ENCODE peak calls at places on chromosomes 3 and 15, in five cellular contexts. One of them, this sample, is unnamed.

GRCh38 chr3:178263236-178263916 is 272.9 kb upstream of the KCNMB2 start:
- DNase-seq in kidney: no peak
- DNase-seq in left colon: no peak
- DNase-seq in amniotic stem cell: no peak
- DNase-seq in epithelial cell of esophagus: no peak
- DNase-seq in this sample: no peak

GRCh38 chr3:46112984-46113383 is 85.7 kb upstream of the XCR1 start:
- DNase-seq in kidney: no peak
- DNase-seq in left colon: no peak
- DNase-seq in amniotic stem cell: no peak
- DNase-seq in epithelial cell of esophagus: peak
- DNase-seq in this sample: no peak

GRCh38 chr3:25904248-25904647 is 114.4 kb downstream of the OXSM start:
- DNase-seq in kidney: no peak
- DNase-seq in left colon: no peak
- DNase-seq in amniotic stem cell: no peak
- DNase-seq in epithelial cell of esophagus: peak
- DNase-seq in this sample: no peak

GRCh38 chr3:9420850-9421549 is 23.6 kb downstream of the SETD5 start:
- DNase-seq in kidney: no peak
- DNase-seq in left colon: no peak
- DNase-seq in amniotic stem cell: no peak
- DNase-seq in epithelial cell of esophagus: peak
- DNase-seq in this sample: no peak

GRCh38 chr3:39038165-39038564 is 13.6 kb downstream of the SCN11A start:
- DNase-seq in kidney: no peak
- DNase-seq in left colon: no peak
- DNase-seq in amniotic stem cell: no peak
- DNase-seq in epithelial cell of esophagus: peak
- DNase-seq in this sample: no peak

GRCh38 chr3:18354706-18355105 is 70.4 kb downstream of the SATB1 start:
- DNase-seq in kidney: no peak
- DNase-seq in left colon: no peak
- DNase-seq in amniotic stem cell: no peak
- DNase-seq in epithelial cell of esophagus: no peak
- DNase-seq in this sample: no peak

GRCh38 chr3:52495777-52496602 is 852 bp downstream of the STAB1 start:
- DNase-seq in kidney: no peak
- DNase-seq in left colon: no peak
- DNase-seq in amniotic stem cell: no peak
- DNase-seq in epithelial cell of esophagus: peak
- DNase-seq in this sample: no peak

GRCh38 chr3:29642393-29643033 is 361.6 kb downstream of the RBMS3 start:
- DNase-seq in kidney: no peak
- DNase-seq in left colon: peak
- DNase-seq in amniotic stem cell: peak
- DNase-seq in epithelial cell of esophagus: peak
- DNase-seq in this sample: no peak

GRCh38 chr3:55658297-55659022 is 171.4 kb upstream of the WNT5A start:
- DNase-seq in kidney: no peak
- DNase-seq in left colon: no peak
- DNase-seq in amniotic stem cell: no peak
- DNase-seq in epithelial cell of esophagus: peak
- DNase-seq in this sample: no peak

GRCh38 chr3:138914870-138915502 is 32.0 kb downstream of the FOXL2 start:
- DNase-seq in kidney: no peak
- DNase-seq in left colon: no peak
- DNase-seq in amniotic stem cell: peak
- DNase-seq in epithelial cell of esophagus: peak
- DNase-seq in this sample: peak

GRCh38 chr3:190644766-190645165 is 130.9 kb downstream of the IL1RAP start:
- DNase-seq in kidney: no peak
- DNase-seq in left colon: no peak
- DNase-seq in amniotic stem cell: no peak
- DNase-seq in epithelial cell of esophagus: peak
- DNase-seq in this sample: no peak

GRCh38 chr15:82643992-82644391 is 3.2 kb downstream of the CPEB1 start:
- DNase-seq in kidney: no peak
- DNase-seq in left colon: no peak
- DNase-seq in amniotic stem cell: no peak
- DNase-seq in epithelial cell of esophagus: no peak
- DNase-seq in this sample: no peak

GRCh38 chr15:38212759-38213158 is 39.9 kb upstream of the SPRED1 start:
- DNase-seq in kidney: no peak
- DNase-seq in left colon: no peak
- DNase-seq in amniotic stem cell: no peak
- DNase-seq in epithelial cell of esophagus: no peak
- DNase-seq in this sample: no peak

GRCh38 chr15:67303490-67304363 is 49.1 kb downstream of the IQCH start:
- DNase-seq in kidney: no peak
- DNase-seq in left colon: peak
- DNase-seq in amniotic stem cell: no peak
- DNase-seq in epithelial cell of esophagus: peak
- DNase-seq in this sample: peak

This sample was measured in Panc1.